ENCODE peak calls at places on chromosomes 7 and 10, in eight cellular contexts. G, D, I, X, A, V, O and U are unnamed samples.

GRCh38 chr10:58299580-58299979 is 30.6 kb downstream of the CISD1 start:
- DNase-seq in G (peak; percentile 72), D (peak; percentile 15), I (peak; percentile 76), X (no peak), A (peak; percentile 38), V (peak; percentile 58), O (peak; percentile 34), U (no peak)

GRCh38 chr7:92133133-92133736 is 1.0 kb downstream of the CYP51A1 start:
- DNase-seq in G (no peak), D (no peak), I (no peak), X (no peak), A (no peak), V (no peak), O (no peak), U (no peak)

GRCh38 chr10:105974803-105975456 is 1189.6 kb downstream of the SORCS1 start:
- DNase-seq in G (peak; percentile 33), D (no peak), I (peak; percentile 62), X (no peak), A (no peak), V (no peak), O (no peak), U (no peak)

GRCh38 chr10:83075395-83076072 is 1063.8 kb upstream of the GHITM start:
- DNase-seq in G (no peak), D (no peak), I (no peak), X (no peak), A (no peak), V (no peak), O (no peak), U (no peak)

GRCh38 chr7:46830-47140 is 145.6 kb upstream of the FAM20C start:
- DNase-seq in G (no peak), D (no peak), I (no peak), X (no peak), A (no peak), V (no peak), O (no peak), U (no peak)

GRCh38 chr10:12966067-12966466 is 35.4 kb downstream of the CCDC3 start:
- DNase-seq in G (no peak), D (no peak), I (no peak), X (no peak), A (no peak), V (no peak), O (no peak), U (no peak)

GRCh38 chr7:123198668-123199652 is 809 bp downstream of the SLC13A1 start:
- DNase-seq in G (no peak), D (no peak), I (no peak), X (no peak), A (no peak), V (no peak), O (no peak), U (no peak)

GRCh38 chr7:20083781-20084180 is 133.4 kb downstream of the MACC1 start:
- DNase-seq in G (no peak), D (no peak), I (peak; percentile 73), X (no peak), A (no peak), V (no peak), O (no peak), U (no peak)

GRCh38 chr7:37943905-37944736 is 23.7 kb downstream of the EPDR1 start:
- DNase-seq in G (no peak), D (no peak), I (no peak), X (no peak), A (no peak), V (no peak), O (no peak), U (no peak)

GRCh38 chr10:123669901-123670300 is 3.7 kb downstream of the GPR26 start:
- DNase-seq in G (no peak), D (no peak), I (no peak), X (no peak), A (no peak), V (no peak), O (no peak), U (no peak)

GRCh38 chr7:39650676-39651075 is 27.3 kb downstream of the RALA start:
- DNase-seq in G (no peak), D (no peak), I (no peak), X (peak; percentile 30), A (no peak), V (no peak), O (no peak), U (no peak)

GRCh38 chr7:15326044-15326644 is 235.7 kb downstream of the AGMO start:
- DNase-seq in G (no peak), D (no peak), I (peak; percentile 35), X (no peak), A (no peak), V (no peak), O (no peak), U (no peak)

GRCh38 chr10:91709394-91709798 is 76.5 kb upstream of the PPP1R3C start:
- DNase-seq in G (no peak), D (no peak), I (no peak), X (no peak), A (no peak), V (no peak), O (no peak), U (no peak)

GRCh38 chr10:91300011-91300575 is 79.6 kb downstream of the PCGF5 start:
- DNase-seq in G (no peak), D (no peak), I (peak; percentile 41), X (no peak), A (no peak), V (no peak), O (no peak), U (no peak)

GRCh38 chr7:77245015-77245755 is 45.6 kb upstream of the FGL2 start:
- DNase-seq in G (no peak), D (no peak), I (no peak), X (peak; percentile 57), A (no peak), V (no peak), O (no peak), U (no peak)

GRCh38 chr10:86941991-86942421 is 15.4 kb downstream of the MMRN2 start:
- DNase-seq in G (peak; percentile 9), D (no peak), I (no peak), X (no peak), A (no peak), V (no peak), O (no peak), U (no peak)

GRCh38 chr10:68231106-68231901 is 609 bp downstream of the ATOH7 start:
- DNase-seq in G (peak; percentile 76), D (peak; percentile 83), I (peak; percentile 85), X (peak; percentile 63), A (no peak), V (peak; percentile 35), O (no peak), U (peak; percentile 69)

GRCh38 chr10:103916254-103916653 is 1.7 kb downstream of the STN1 start:
- DNase-seq in G (no peak), D (no peak), I (no peak), X (no peak), A (no peak), V (no peak), O (no peak), U (no peak)

GRCh38 chr10:129697463-129698247 is 230.6 kb downstream of the MGMT start:
- DNase-seq in G (no peak), D (no peak), I (no peak), X (no peak), A (no peak), V (no peak), O (no peak), U (no peak)

GRCh38 chr7:140078392-140078791 is 15.6 kb upstream of the PARP12 start:
- DNase-seq in G (peak; percentile 19), D (no peak), I (no peak), X (no peak), A (no peak), V (no peak), O (no peak), U (no peak)

GRCh38 chr10:92241158-92241500 is 49.7 kb downstream of the CPEB3 start:
- DNase-seq in G (no peak), D (no peak), I (peak; percentile 73), X (no peak), A (no peak), V (no peak), O (no peak), U (no peak)

GRCh38 chr7:155315977-155316376 is 18.3 kb downstream of the INSIG1 start:
- DNase-seq in G (no peak), D (no peak), I (no peak), X (no peak), A (no peak), V (no peak), O (no peak), U (no peak)

GRCh38 chr7:124462249-124462648 is 303.3 kb downstream of the GPR37 start:
- DNase-seq in G (no peak), D (no peak), I (no peak), X (no peak), A (no peak), V (no peak), O (no peak), U (no peak)

GRCh38 chr7:92177362-92177761 is 1.6 kb downstream of the LRRD1 start:
- DNase-seq in G (no peak), D (no peak), I (no peak), X (no peak), A (no peak), V (no peak), O (no peak), U (no peak)

GRCh38 chr7:74092964-74093339 is 9.3 kb downstream of the LIMK1 start:
- DNase-seq in G (no peak), D (peak; percentile 70), I (peak; percentile 29), X (peak; percentile 69), A (no peak), V (no peak), O (no peak), U (peak; percentile 45)

GRCh38 chr7:106858618-106859532 is 6.2 kb upstream of the PIK3CG start:
- DNase-seq in G (no peak), D (no peak), I (no peak), X (peak; percentile 67), A (no peak), V (no peak), O (no peak), U (no peak)

GRCh38 chr7:55077581-55078410 is 59.0 kb downstream of the EGFR start:
- DNase-seq in G (no peak), D (no peak), I (no peak), X (no peak), A (no peak), V (no peak), O (no peak), U (no peak)

GRCh38 chr10:132155723-132156381 is 30.9 kb upstream of the DPYSL4 start:
- DNase-seq in G (no peak), D (no peak), I (no peak), X (no peak), A (no peak), V (no peak), O (no peak), U (no peak)

GRCh38 chr7:46034056-46034768 is 113.1 kb upstream of the IGFBP3 start:
- DNase-seq in G (no peak), D (no peak), I (no peak), X (no peak), A (no peak), V (no peak), O (no peak), U (no peak)

GRCh38 chr7:133081119-133081604 is 728 bp downstream of the CHCHD3 start:
- DNase-seq in G (peak; percentile 17), D (no peak), I (peak; percentile 80), X (peak; percentile 26), A (no peak), V (peak; percentile 17), O (no peak), U (no peak)